ENCODE peak calls at places on chromosomes 16 and 17, in six cellular contexts. T is HCT116, G is K562, U is GM12878, P is HepG2, V is H1. Y is an unnamed sample.

GRCh38 chr17:31495049-31495885 is 103.8 kb downstream of the RAB11FIP4 start:
- DNase-seq in G (no peak), P (no peak), V (no peak), T (no peak), U (no peak), Y (no peak)

GRCh38 chr16:72590179-72590937 is 418.4 kb upstream of the PMFBP1 start:
- DNase-seq in P (no peak), T (no peak), V (no peak), G (no peak), U (peak), Y (no peak)

GRCh38 chr16:88870608-88871348 is 4.3 kb upstream of the PABPN1L start:
- DNase-seq in G (peak), U (no peak), T (no peak), V (no peak), P (no peak), Y (no peak)

GRCh38 chr17:42843358-42843934 is 934 bp upstream of the AOC2 start:
- DNase-seq in T (peak), V (no peak), P (peak), U (no peak), G (peak), Y (peak)

GRCh38 chr17:64938925-64939474 is 19.7 kb upstream of the LRRC37A3 start:
- DNase-seq in P (peak), U (no peak), V (peak), G (peak), T (no peak), Y (peak)

GRCh38 chr17:73393962-73394361 is 82.2 kb upstream of the CDC42EP4 start:
- DNase-seq in T (peak), U (no peak), V (no peak), P (peak), G (no peak), Y (no peak)

GRCh38 chr17:47864791-47865216 is 13.8 kb upstream of the SP6 start:
- DNase-seq in U (no peak), G (no peak), P (no peak), T (no peak), V (no peak), Y (no peak)

GRCh38 chr16:74232831-74233465 is 63.7 kb upstream of the PSMD7 start:
- DNase-seq in T (no peak), G (no peak), U (no peak), P (no peak), V (no peak), Y (no peak)

GRCh38 chr17:36592316-36592710 is 634 bp downstream of the DHRS11 start:
- DNase-seq in T (no peak), P (no peak), U (no peak), V (no peak), G (no peak), Y (peak)

GRCh38 chr16:72481419-72481818 is 309.5 kb upstream of the PMFBP1 start:
- DNase-seq in T (no peak), G (no peak), P (no peak), V (no peak), U (no peak), Y (no peak)

GRCh38 chr17:4054446-4054845 is 88.4 kb downstream of the ZZEF1 start:
- DNase-seq in U (no peak), T (no peak), V (no peak), P (no peak), G (no peak), Y (no peak)

GRCh38 chr17:36934759-36935630 is 2.3 kb upstream of the LHX1 start:
- DNase-seq in G (no peak), V (no peak), U (no peak), T (no peak), P (no peak), Y (peak)

GRCh38 chr16:57204675-57205074 is 18.5 kb downstream of the RSPRY1 start:
- DNase-seq in T (no peak), G (no peak), P (no peak), U (no peak), V (no peak), Y (peak)

GRCh38 chr16:12675852-12676251 is 127.8 kb downstream of the CPPED1 start:
- DNase-seq in G (peak), U (no peak), T (no peak), P (no peak), V (no peak), Y (no peak)

GRCh38 chr16:84228321-84228838 is 11.4 kb downstream of the KCNG4 start:
- DNase-seq in U (no peak), T (peak), V (peak), P (peak), G (peak), Y (peak)

GRCh38 chr16:1532081-1532760 is 1.2 kb upstream of the TMEM204 start:
- DNase-seq in P (no peak), T (no peak), U (no peak), G (no peak), V (no peak), Y (no peak)

GRCh38 chr16:8623634-8624033 is 2.1 kb downstream of the METTL22 start:
- DNase-seq in V (no peak), P (no peak), G (no peak), U (no peak), T (no peak), Y (no peak)

GRCh38 chr17:49252148-49252682 is 21.6 kb upstream of the PHOSPHO1 start:
- DNase-seq in G (peak), P (peak), V (no peak), T (no peak), U (no peak), Y (no peak)

GRCh38 chr16:55836158-55836611 is 3.3 kb upstream of the CES1 start:
- DNase-seq in T (no peak), G (no peak), V (no peak), U (no peak), P (peak), Y (no peak)

GRCh38 chr17:11948791-11949190 is 48.5 kb downstream of the ZNF18 start:
- DNase-seq in T (peak), P (no peak), G (no peak), V (no peak), U (no peak), Y (no peak)

GRCh38 chr16:2238396-2239230 is 2.4 kb downstream of the DNASE1L2 start:
- DNase-seq in G (no peak), U (no peak), T (no peak), P (no peak), V (no peak), Y (peak)

GRCh38 chr17:63911657-63912100 is 621 bp upstream of the CSHL1 start:
- DNase-seq in T (peak), U (no peak), G (peak), P (no peak), V (no peak), Y (peak)

GRCh38 chr17:55168970-55169687 is 95.6 kb upstream of the HLF start:
- DNase-seq in P (no peak), T (no peak), G (no peak), U (peak), V (no peak), Y (no peak)

GRCh38 chr17:45745843-45746494 is 38.2 kb upstream of the CRHR1 start:
- DNase-seq in U (no peak), V (no peak), T (no peak), P (no peak), G (no peak), Y (no peak)

GRCh38 chr16:2288701-2289100 is 20.8 kb upstream of the RNPS1 start:
- DNase-seq in T (no peak), P (no peak), U (no peak), G (no peak), V (no peak), Y (no peak)

GRCh38 chr17:33389506-33390141 is 96.5 kb upstream of the ASIC2 start:
- DNase-seq in T (no peak), U (no peak), G (no peak), P (no peak), V (no peak), Y (no peak)

GRCh38 chr17:41734139-41734948 is at the start of gene HAP1:
- DNase-seq in P (no peak), U (no peak), T (no peak), G (no peak), V (peak), Y (peak)

GRCh38 chr16:74951676-74952075 is 33.2 kb downstream of the WDR59 start:
- DNase-seq in V (no peak), P (no peak), T (no peak), G (no peak), U (no peak), Y (no peak)

GRCh38 chr17:76007131-76007849 is 6.6 kb downstream of the CDK3 start:
- DNase-seq in U (no peak), P (no peak), T (no peak), V (no peak), G (no peak), Y (no peak)

GRCh38 chr16:68732068-68732680 is 4.9 kb upstream of the CDH1 start:
- DNase-seq in U (no peak), G (peak), P (peak), V (no peak), T (peak), Y (peak)

GRCh38 chr17:35871415-35871814 is 2.7 kb upstream of the HEATR9 start:
- DNase-seq in P (no peak), V (peak), T (no peak), U (no peak), G (no peak), Y (peak)

GRCh38 chr17:78357687-78358537 is 2.0 kb downstream of the SOCS3 start:
- DNase-seq in U (no peak), P (no peak), T (no peak), G (no peak), V (no peak), Y (peak)

GRCh38 chr16:70634861-70635260 is 11.5 kb upstream of the IL34 start:
- DNase-seq in G (no peak), V (no peak), U (no peak), P (no peak), T (no peak), Y (no peak)

GRCh38 chr16:66849543-66849942 is 5.3 kb downstream of the CA7 start:
- DNase-seq in P (no peak), T (no peak), U (no peak), G (peak), V (no peak), Y (peak)

GRCh38 chr16:70684146-70685060 is 1.4 kb downstream of the MTSS2 start:
- DNase-seq in P (no peak), T (no peak), V (no peak), G (no peak), U (no peak), Y (no peak)

GRCh38 chr17:44200478-44201155 is 933 bp upstream of the ATXN7L3 start:
- DNase-seq in P (peak), U (no peak), T (no peak), G (no peak), V (no peak), Y (no peak)
- TF ChIP-seq ATF3 in P (no peak), U (no peak), T (no peak), G (no peak), V (no peak), Y (no peak)

DNA sequence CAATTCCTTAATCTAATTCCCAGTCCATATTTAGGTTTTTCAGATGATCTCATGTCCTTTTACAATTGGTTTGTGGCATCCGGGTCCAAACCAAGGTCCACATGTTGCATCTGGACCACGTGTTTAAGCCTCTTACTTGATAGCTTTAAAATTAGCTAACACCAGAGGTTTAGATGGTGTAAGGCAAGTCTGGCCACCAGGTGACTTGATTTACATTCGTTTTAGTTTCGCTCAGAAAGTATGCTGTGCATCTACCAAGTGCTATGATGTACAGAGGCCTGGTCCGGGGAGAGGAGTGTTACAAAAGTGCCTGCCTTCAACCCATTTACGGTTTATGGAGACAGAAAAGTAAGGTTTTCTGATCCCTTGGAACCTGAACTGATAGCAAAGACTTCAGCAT is 878 bp upstream of the DNAJA2 start:
- DNase-seq in P (peak), T (no peak), U (peak), V (no peak), G (peak), Y (no peak)
- TF ChIP-seq ATF3 in P (no peak), T (no peak), U (no peak), V (no peak), G (no peak), Y (no peak)

GRCh38 chr17:8124350-8125195 is 667 bp upstream of the HES7 start:
- DNase-seq in G (no peak), P (no peak), U (no peak), V (no peak), T (no peak), Y (no peak)
- TF ChIP-seq ATF3 in G (no peak), P (no peak), U (no peak), V (no peak), T (no peak), Y (no peak)

GRCh38 chr16:11162571-11163268 is 93.3 kb downstream of the SOCS1 start:
- DNase-seq in G (no peak), U (no peak), T (no peak), P (no peak), V (no peak), Y (no peak)
- TF ChIP-seq ATF3 in G (no peak), U (no peak), T (no peak), P (no peak), V (no peak), Y (no peak)

DNA sequence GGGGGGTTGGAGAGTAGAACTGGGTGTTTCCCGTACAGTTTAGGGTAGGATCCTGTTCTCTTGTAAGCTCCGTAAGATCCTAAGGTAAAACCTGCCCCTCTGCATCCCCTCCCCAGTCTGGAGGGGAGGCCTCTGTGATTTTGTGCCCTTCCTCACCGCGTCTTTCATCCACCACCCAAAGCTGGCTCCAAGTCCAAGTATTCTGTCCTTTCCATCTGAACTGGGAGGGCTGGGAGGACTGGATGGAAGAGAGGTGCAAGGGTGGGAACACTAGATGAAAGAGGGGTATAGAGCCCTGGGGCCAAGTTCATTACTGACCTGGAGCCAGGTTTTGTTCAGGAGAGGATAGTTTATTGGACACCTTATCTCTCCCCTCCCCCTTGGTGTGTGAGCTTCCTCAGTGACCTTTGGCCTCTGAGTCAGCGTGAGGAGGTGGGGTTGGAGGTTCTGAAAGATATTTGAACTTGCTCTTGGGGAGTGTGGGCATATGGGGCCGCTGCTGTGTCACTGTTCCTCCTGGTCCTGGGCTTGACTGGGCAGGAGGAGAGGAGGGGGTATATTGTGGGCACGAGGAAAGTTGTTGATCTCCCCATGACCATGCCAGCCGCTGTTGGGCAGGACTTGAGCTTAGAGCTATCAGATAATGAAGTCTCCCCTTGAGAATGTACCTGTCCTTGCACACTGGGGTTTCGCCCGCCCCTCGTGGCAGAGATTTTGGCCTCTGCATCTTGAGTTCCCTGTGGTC is 1.6 kb downstream of the LASP1 start:
- DNase-seq in P (peak), U (peak), V (no peak), G (peak), T (no peak), Y (no peak)
- TF ChIP-seq ATF3 in P (peak), U (no peak), V (no peak), G (peak), T (no peak), Y (no peak)

GRCh38 chr16:50303041-50303604 is 36.8 kb downstream of the ADCY7 start:
- DNase-seq in P (peak), U (no peak), G (no peak), T (no peak), V (no peak), Y (no peak)
- TF ChIP-seq ATF3 in P (no peak), U (no peak), G (no peak), T (no peak), V (no peak), Y (no peak)

GRCh38 chr16:53766304-53767016 is 62.5 kb downstream of the FTO start:
- DNase-seq in V (no peak), P (peak), G (no peak), U (no peak), T (no peak), Y (no peak)
- TF ChIP-seq ATF3 in V (no peak), P (no peak), G (no peak), U (no peak), T (peak), Y (no peak)

Y was measured in WTC11.